ENCODE peak calls at places on chromosomes 5 and 9, in six cellular contexts. N is natural killer cell; K is naive thymus-derived CD8-positive, alpha-beta T cell; C is activated naive CD4-positive, alpha-beta T cell treated with anti-CD3 and anti-CD28 coated beads, Interleukin-2, amount 50 U/mL, for 72 hours; P is mucosa of descending colon; E is HepG2. F is an unnamed sample.
A peak's percentile ranks its signal among the peaks of the same experiment; 100 is the strongest.

GRCh38 chr5:149485655-149486615 is 65.3 kb downstream of the CSNK1A1 start:
- ATAC-seq in N (no peak), K (no peak), C (peak; percentile 29), P (peak; percentile 83), E (peak; percentile 25), F (peak; percentile 77)

GRCh38 chr5:69512740-69513260 is 20.2 kb downstream of the OCLN start:
- ATAC-seq in N (no peak), K (no peak), C (no peak), P (no peak), E (no peak), F (peak; percentile 93)

GRCh38 chr9:4117835-4118610 is 181.8 kb downstream of the GLIS3 start:
- ATAC-seq in N (peak; percentile 57), K (no peak), C (peak; percentile 61), P (no peak), E (peak; percentile 85), F (no peak)

GRCh38 chr5:35284364-35284763 is 54.1 kb upstream of the PRLR start:
- ATAC-seq in N (no peak), K (no peak), C (no peak), P (no peak), E (no peak), F (no peak)

GRCh38 chr9:35603986-35604577 is 980 bp upstream of the TESK1 start:
- ATAC-seq in N (peak; percentile 88), K (peak; percentile 87), C (peak; percentile 92), P (peak; percentile 92), E (peak; percentile 91), F (peak; percentile 94)

GRCh38 chr9:10612649-10613398 is at the start of gene PTPRD:
- ATAC-seq in N (no peak), K (no peak), C (peak; percentile 80), P (peak; percentile 79), E (peak; percentile 99), F (peak; percentile 80)

GRCh38 chr5:76733049-76733417 is 17.1 kb downstream of the F2R start:
- ATAC-seq in N (peak; percentile 83), K (peak; percentile 44), C (peak; percentile 79), P (peak; percentile 79), E (no peak), F (no peak)

GRCh38 chr9:33923998-33924701 is 107.2 kb downstream of the UBE2R2 start:
- ATAC-seq in N (no peak), K (no peak), C (no peak), P (no peak), E (no peak), F (no peak)

GRCh38 chr9:237141-237857 is 22.6 kb downstream of the DOCK8 start:
- ATAC-seq in N (no peak), K (no peak), C (no peak), P (no peak), E (no peak), F (no peak)

GRCh38 chr5:53256746-53257145 is 147.2 kb upstream of the MOCS2 start:
- ATAC-seq in N (no peak), K (no peak), C (no peak), P (no peak), E (no peak), F (peak; percentile 71)

GRCh38 chr5:136729901-136730355 is 364.6 kb upstream of the TRPC7 start:
- ATAC-seq in N (no peak), K (no peak), C (no peak), P (no peak), E (no peak), F (peak; percentile 36)

GRCh38 chr5:150665044-150665443 is 4.0 kb downstream of the MYOZ3 start:
- ATAC-seq in N (no peak), K (no peak), C (no peak), P (no peak), E (peak; percentile 64), F (no peak)

GRCh38 chr9:133928248-133928764 is 63.8 kb downstream of the VAV2 start:
- ATAC-seq in N (no peak), K (no peak), C (no peak), P (no peak), E (no peak), F (no peak)

GRCh38 chr5:7815757-7816534 is 35.0 kb downstream of the CFAP90 start:
- ATAC-seq in N (peak; percentile 80), K (peak; percentile 30), C (peak; percentile 91), P (peak; percentile 95), E (peak; percentile 99), F (peak; percentile 99)

GRCh38 chr5:111635946-111636315 is 121.1 kb downstream of the NREP start:
- ATAC-seq in N (no peak), K (no peak), C (no peak), P (no peak), E (no peak), F (no peak)

GRCh38 chr5:90707698-90708097 is 149.1 kb downstream of the ADGRV1 start:
- ATAC-seq in N (no peak), K (no peak), C (no peak), P (no peak), E (no peak), F (no peak)

GRCh38 chr9:120904061-120904998 is 22.3 kb downstream of the TRAF1 start:
- ATAC-seq in N (peak; percentile 58), K (peak; percentile 91), C (peak; percentile 28), P (peak; percentile 85), E (no peak), F (no peak)

GRCh38 chr5:132687995-132688394 is 14.2 kb downstream of the IL4 start:
- ATAC-seq in N (peak; percentile 75), K (peak; percentile 99), C (peak; percentile 72), P (peak; percentile 34), E (no peak), F (no peak)

GRCh38 chr9:88530051-88530450 is 4.9 kb upstream of the NXNL2 start:
- ATAC-seq in N (no peak), K (no peak), C (no peak), P (no peak), E (peak; percentile 49), F (no peak)

GRCh38 chr5:173623296-173623771 is 6.9 kb upstream of the BOD1 start:
- ATAC-seq in N (no peak), K (no peak), C (no peak), P (peak; percentile 85), E (peak; percentile 77), F (no peak)

GRCh38 chr9:123162359-123163345 is 105.7 kb downstream of the STRBP start:
- ATAC-seq in N (no peak), K (no peak), C (no peak), P (peak; percentile 42), E (no peak), F (no peak)

GRCh38 chr5:116509483-116510244 is 65.0 kb downstream of the SEMA6A start:
- ATAC-seq in N (no peak), K (no peak), C (no peak), P (no peak), E (no peak), F (no peak)

GRCh38 chr5:108003178-108003577 is 332.4 kb upstream of the EFNA5 start:
- ATAC-seq in N (peak; percentile 91), K (peak; percentile 74), C (no peak), P (peak; percentile 79), E (peak; percentile 54), F (peak; percentile 80)

GRCh38 chr9:128685636-128686489 is 3.2 kb upstream of the SET start:
- ATAC-seq in N (peak; percentile 24), K (no peak), C (no peak), P (peak; percentile 21), E (peak; percentile 5), F (no peak)

GRCh38 chr5:54704825-54705224 is 187.3 kb downstream of the SNX18 start:
- ATAC-seq in N (no peak), K (no peak), C (no peak), P (no peak), E (no peak), F (no peak)

GRCh38 chr9:115042781-115043509 is 75.0 kb downstream of the TNC start:
- ATAC-seq in N (no peak), K (no peak), C (peak; percentile 64), P (no peak), E (no peak), F (no peak)

GRCh38 chr5:138985256-138985655 is 110.1 kb upstream of the LRRTM2 start:
- ATAC-seq in N (no peak), K (no peak), C (no peak), P (no peak), E (peak; percentile 74), F (no peak)

GRCh38 chr5:181199881-181200282 is 5.1 kb downstream of the TRIM7 start:
- ATAC-seq in N (no peak), K (no peak), C (no peak), P (no peak), E (peak; percentile 12), F (no peak)

GRCh38 chr9:86733929-86734328 is 213.4 kb downstream of the GAS1 start:
- ATAC-seq in N (no peak), K (no peak), C (no peak), P (no peak), E (no peak), F (no peak)

GRCh38 chr9:129071526-129072131 is 9.3 kb upstream of the DOLPP1 start:
- ATAC-seq in N (no peak), K (peak; percentile 38), C (no peak), P (no peak), E (no peak), F (no peak)

GRCh38 chr9:136665704-136666363 is 3.1 kb downstream of the EGFL7 start:
- ATAC-seq in N (peak; percentile 61), K (peak; percentile 52), C (peak; percentile 65), P (no peak), E (no peak), F (no peak)

F was measured in SK-N-SH treated with all-trans-retinoic acid at 6 μM for 48 hours.